ENCODE peak calls at places on chromosomes 16 and 17, in seven cellular contexts. R is effector CD4-positive, alpha-beta T cell; H is left lung; P is COR-L47; Q is NCI-H526; U is KG1; C is NCI-H774. E is an unnamed sample.

GRCh38 chr16:85120006-85120340 is 7.7 kb upstream of the CIBAR2 start:
- DNase-seq in P (no peak), U (no peak), R (no peak), H (no peak), Q (no peak), C (no peak), E (no peak)

GRCh38 chr16:23962001-23962400 is 126.2 kb downstream of the PRKCB start:
- DNase-seq in R (no peak), Q (no peak), H (no peak), U (no peak), C (no peak), P (no peak), E (no peak)

GRCh38 chr17:34639706-34640425 is 60.5 kb downstream of the TMEM132E start:
- DNase-seq in U (no peak), H (no peak), C (no peak), Q (no peak), R (no peak), P (peak; percentile 84), E (no peak)

GRCh38 chr16:88599092-88599733 is 29.0 kb downstream of the ZC3H18 start:
- DNase-seq in C (no peak), P (no peak), Q (no peak), R (no peak), H (peak; percentile 87), U (peak; percentile 4), E (no peak)

GRCh38 chr17:77581480-77581879 is 377.0 kb upstream of the TNRC6C start:
- DNase-seq in U (no peak), P (no peak), R (no peak), Q (no peak), H (no peak), C (no peak), E (no peak)

GRCh38 chr17:55726440-55726839 is 3.8 kb upstream of the TMEM100 start:
- DNase-seq in Q (no peak), R (no peak), U (no peak), P (peak; percentile 95), C (peak; percentile 68), H (no peak), E (no peak)

GRCh38 chr16:81601008-81601428 is 156.4 kb downstream of the CMIP start:
- DNase-seq in C (no peak), H (no peak), Q (no peak), P (no peak), R (no peak), U (no peak), E (no peak)

GRCh38 chr17:19013806-19014627 is 9.5 kb upstream of the FAM83G start:
- DNase-seq in Q (no peak), P (no peak), C (no peak), R (no peak), U (no peak), H (peak; percentile 31), E (no peak)

GRCh38 chr17:31798205-31798724 is 60.8 kb downstream of the COPRS start:
- DNase-seq in Q (no peak), P (no peak), R (no peak), C (no peak), U (no peak), H (no peak), E (no peak)

GRCh38 chr16:68375801-68376536 is 65.2 kb downstream of the PRMT7 start:
- DNase-seq in Q (no peak), P (peak; percentile 74), H (peak; percentile 67), R (no peak), U (no peak), C (no peak), E (no peak)

GRCh38 chr17:64020068-64020766 is at the start of gene ICAM2:
- DNase-seq in C (peak; percentile 78), Q (no peak), P (no peak), H (no peak), U (peak; percentile 79), R (peak; percentile 89), E (no peak)

GRCh38 chr17:35373984-35374765 is 754 bp upstream of the SLFN11 start:
- DNase-seq in Q (peak; percentile 68), H (peak; percentile 91), R (peak; percentile 9), C (no peak), U (peak; percentile 57), P (no peak), E (peak; percentile 33)

GRCh38 chr17:42135664-42136653 is 13.4 kb downstream of the HSPB9 start:
- DNase-seq in H (peak; percentile 84), U (no peak), Q (no peak), R (no peak), P (peak; percentile 24), C (peak; percentile 94), E (no peak)

GRCh38 chr16:67860589-67861398 is 12.1 kb upstream of the EDC4 start:
- DNase-seq in C (no peak), H (no peak), Q (no peak), R (no peak), U (no peak), P (no peak), E (no peak)

GRCh38 chr17:7351665-7352558 is at the start of gene KCTD11:
- DNase-seq in C (peak; percentile 1), Q (no peak), R (peak; percentile 72), P (no peak), H (peak; percentile 96), U (no peak), E (peak; percentile 84)

GRCh38 chr17:73589096-73589980 is 54.9 kb downstream of the SDK2 start:
- DNase-seq in R (no peak), C (peak; percentile 91), Q (no peak), P (peak; percentile 94), U (no peak), H (peak; percentile 10), E (no peak)

GRCh38 chr17:76432712-76433336 is 20.1 kb downstream of the UBE2O start:
- DNase-seq in H (no peak), Q (peak; percentile 15), U (no peak), P (no peak), C (no peak), R (no peak), E (no peak)

GRCh38 chr17:43952724-43953666 is 745 bp downstream of the PYY start:
- DNase-seq in P (no peak), R (no peak), Q (no peak), H (peak; percentile 71), U (no peak), C (peak; percentile 50), E (no peak)

GRCh38 chr17:12395733-12396354 is 269.8 kb upstream of the MYOCD start:
- DNase-seq in Q (no peak), C (no peak), U (no peak), P (no peak), H (no peak), R (no peak), E (no peak)

GRCh38 chr16:31458073-31458834 is 1.0 kb upstream of the ARMC5 start:
- DNase-seq in H (peak; percentile 90), P (peak; percentile 64), Q (peak; percentile 30), C (no peak), R (peak; percentile 45), U (peak; percentile 53), E (no peak)

GRCh38 chr16:65876200-65876498 is 490.3 kb upstream of the CDH5 start:
- DNase-seq in H (no peak), C (no peak), Q (no peak), R (no peak), U (no peak), P (no peak), E (no peak)

GRCh38 chr16:69711115-69711740 is 15.1 kb downstream of the NQO1 start:
- DNase-seq in R (no peak), P (no peak), Q (no peak), U (no peak), H (no peak), C (no peak), E (no peak)

GRCh38 chr17:15354256-15354655 is 12.9 kb upstream of the TEKT3 start:
- DNase-seq in Q (no peak), P (no peak), R (no peak), U (no peak), C (no peak), H (no peak), E (no peak)

GRCh38 chr17:56913000-56913866 is 616 bp downstream of the TRIM25 start:
- DNase-seq in Q (peak; percentile 63), U (no peak), C (no peak), P (peak; percentile 33), H (peak; percentile 85), R (no peak), E (no peak)

GRCh38 chr16:7456221-7456620 is 123.6 kb downstream of the RBFOX1 start:
- DNase-seq in H (no peak), U (no peak), P (peak; percentile 68), R (no peak), Q (peak; percentile 24), C (peak; percentile 66), E (no peak)

GRCh38 chr17:2792541-2793169 is 3.6 kb upstream of the RAP1GAP2 start:
- DNase-seq in U (no peak), H (peak; percentile 80), R (peak; percentile 47), C (no peak), Q (no peak), P (no peak), E (no peak)

GRCh38 chr16:22948058-22948602 is 134.2 kb downstream of the HS3ST2 start:
- DNase-seq in Q (no peak), H (peak; percentile 75), R (no peak), C (no peak), P (no peak), U (no peak), E (no peak)

GRCh38 chr17:81825841-81826471 is 7.1 kb downstream of the MCRIP1 start:
- DNase-seq in Q (no peak), U (no peak), H (no peak), R (no peak), C (no peak), P (no peak), E (no peak)

GRCh38 chr17:54891176-54891821 is 9.4 kb upstream of the TOM1L1 start:
- DNase-seq in C (peak; percentile 64), Q (peak; percentile 24), H (no peak), P (peak; percentile 21), U (peak; percentile 18), R (no peak), E (no peak)

GRCh38 chr16:48112603-48113400 is 43.0 kb downstream of the ABCC12 start:
- DNase-seq in C (no peak), R (no peak), H (no peak), P (no peak), U (no peak), Q (no peak), E (no peak)

GRCh38 chr16:14057878-14058382 is 13.2 kb upstream of the MRTFB start:
- DNase-seq in U (no peak), H (no peak), C (no peak), Q (no peak), P (no peak), R (no peak), E (peak; percentile 44)

GRCh38 chr17:30217746-30218245 is 17.7 kb downstream of the SLC6A4 start:
- DNase-seq in H (no peak), U (no peak), R (no peak), Q (no peak), P (no peak), C (no peak), E (no peak)

GRCh38 chr17:75755205-75755901 is 9.6 kb downstream of the GALK1 start:
- DNase-seq in H (peak; percentile 68), U (no peak), C (no peak), Q (no peak), R (no peak), P (no peak), E (no peak)

GRCh38 chr17:61848247-61848646 is 15.1 kb downstream of the BRIP1 start:
- DNase-seq in C (no peak), P (no peak), H (no peak), U (no peak), Q (no peak), R (no peak), E (no peak)

GRCh38 chr17:77011173-77012011 is 129.4 kb upstream of the SEC14L1 start:
- DNase-seq in R (peak; percentile 36), C (peak; percentile 49), P (peak; percentile 35), Q (peak; percentile 27), H (no peak), U (peak; percentile 37), E (no peak)

GRCh38 chr17:72334205-72334604 is 213.4 kb downstream of the SOX9 start:
- DNase-seq in H (no peak), R (no peak), U (no peak), Q (no peak), P (no peak), C (no peak), E (no peak)

E was measured in C1 segment of cervical spinal cord.